ENCODE peak calls at places on chromosomes 6 and 20, in six cellular contexts. W is keratinocyte, F is fibroblast of lung, L is BJ, S is tibial artery, E is WERI-Rb-1. J is an unnamed sample. For H3K27me3, the result is how much of the 10 kb centered on the place peaks cover.

GRCh38 chr6:163782436-163783003 is 368.0 kb downstream of the QKI start:
- DNase-seq in S (no peak), E (no peak), F (no peak), W (no peak), L (no peak), J (peak)

GRCh38 chr20:22264917-22265316 is 319.5 kb downstream of the FOXA2 start:
- DNase-seq in F (no peak), E (no peak), L (no peak), W (no peak), S (no peak), J (no peak)

GRCh38 chr6:158909938-158910337 is 90.1 kb downstream of the RSPH3 start:
- DNase-seq in S (no peak), L (no peak), W (no peak), E (no peak), F (no peak), J (peak)

GRCh38 chr20:31608256-31608980 is 3.3 kb downstream of the ID1 start:
- DNase-seq in S (peak), W (no peak), E (peak), L (no peak), F (peak), J (peak)

GRCh38 chr20:47927944-47928343 is 142.7 kb upstream of the SULF2 start:
- DNase-seq in E (no peak), W (peak), F (no peak), S (no peak), L (no peak), J (no peak)

GRCh38 chr20:34580588-34580940 is 22.0 kb downstream of the MAP1LC3A start:
- DNase-seq in S (no peak), E (no peak), F (no peak), L (no peak), W (no peak), J (no peak)

GRCh38 chr6:30344868-30345671 is at the start of gene RPP21:
- DNase-seq in W (no peak), E (peak), L (peak), S (peak), F (peak), J (peak)

GRCh38 chr6:41000248-41000647 is 38.8 kb downstream of the UNC5CL start:
- DNase-seq in W (no peak), L (no peak), F (no peak), S (no peak), E (no peak), J (no peak)

GRCh38 chr6:4581468-4582420 is 194.5 kb upstream of the CDYL start:
- DNase-seq in L (peak), S (no peak), F (peak), E (no peak), W (no peak), J (peak)

GRCh38 chr6:164531745-164532144 is 777.7 kb downstream of the C6orf118 start:
- DNase-seq in S (no peak), L (no peak), W (no peak), E (no peak), F (no peak), J (no peak)

DNA sequence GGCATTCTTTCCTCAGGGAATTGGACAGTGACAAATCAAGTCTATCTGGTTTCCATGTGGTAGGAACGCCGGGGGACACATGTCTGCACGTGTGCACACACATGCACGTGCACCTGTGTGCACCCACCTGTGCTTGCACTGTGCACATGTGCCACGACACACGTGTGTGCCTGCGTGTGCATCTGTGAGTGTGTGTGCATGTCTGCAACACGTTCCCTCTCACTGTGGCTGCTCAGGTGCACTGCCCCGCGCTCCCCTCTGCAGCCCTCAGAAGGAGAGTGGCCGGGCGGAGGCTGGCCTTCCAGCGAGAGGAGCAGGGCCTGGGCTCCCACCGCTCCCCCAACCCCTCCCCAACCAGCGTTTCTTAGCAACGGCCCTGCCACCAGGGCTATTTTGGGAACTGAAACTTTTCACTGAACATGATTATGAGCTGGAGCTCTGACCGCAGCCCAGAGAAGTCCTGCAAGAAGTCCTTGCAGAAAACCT is 147.8 kb downstream of the PHACTR3 start:
- DNase-seq in L (no peak), F (no peak), W (no peak), S (no peak), E (no peak), J (no peak)
- H3K27me3 ChIP-seq in L (under half), F (under half), W (under half), S (under half), E (half or more), J (under half)

DNA sequence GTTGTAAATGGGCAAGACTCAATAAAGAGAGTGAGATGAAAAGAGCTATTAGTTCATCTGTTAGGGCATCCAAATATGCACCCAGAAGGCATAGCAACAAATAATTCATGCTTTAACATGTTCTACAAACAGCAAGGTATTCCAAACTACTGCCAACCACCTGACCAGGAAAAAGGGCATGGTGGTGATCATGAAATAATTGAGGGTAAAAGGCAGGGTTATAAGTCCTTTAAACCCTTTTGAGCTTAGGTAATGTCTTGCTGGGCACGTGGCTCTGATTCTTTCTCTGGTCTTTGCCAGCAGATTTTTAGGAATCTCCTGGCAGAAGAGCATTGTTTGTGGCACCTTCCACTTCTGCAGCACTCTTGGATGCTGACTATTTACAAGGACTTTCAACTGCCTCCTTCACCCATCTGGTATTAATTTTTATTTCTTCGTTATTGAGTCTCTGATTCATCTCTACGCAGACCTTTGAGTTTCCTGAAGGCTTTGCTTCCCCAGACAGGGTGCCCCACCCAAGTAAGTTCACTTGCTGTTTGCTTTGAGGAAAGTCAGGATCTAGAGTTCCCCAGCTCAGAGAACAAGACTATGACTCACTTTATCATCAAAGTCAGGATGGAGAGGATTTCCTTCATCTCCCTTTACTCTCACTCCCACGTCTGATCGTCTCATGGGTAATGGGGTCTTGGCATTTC is 83.4 kb upstream of the NEDD9 start:
- DNase-seq in S (no peak), F (peak), E (no peak), L (peak), W (peak), J (no peak)
- H3K27me3 ChIP-seq in S (under half), F (under half), E (under half), L (under half), W (under half), J (under half)

GRCh38 chr6:111870054-111870750 is 3.0 kb downstream of the FYN start:
- DNase-seq in E (no peak), W (no peak), F (no peak), S (no peak), L (no peak), J (no peak)
- H3K27me3 ChIP-seq in E (under half), W (under half), F (under half), S (under half), L (under half), J (under half)

DNA sequence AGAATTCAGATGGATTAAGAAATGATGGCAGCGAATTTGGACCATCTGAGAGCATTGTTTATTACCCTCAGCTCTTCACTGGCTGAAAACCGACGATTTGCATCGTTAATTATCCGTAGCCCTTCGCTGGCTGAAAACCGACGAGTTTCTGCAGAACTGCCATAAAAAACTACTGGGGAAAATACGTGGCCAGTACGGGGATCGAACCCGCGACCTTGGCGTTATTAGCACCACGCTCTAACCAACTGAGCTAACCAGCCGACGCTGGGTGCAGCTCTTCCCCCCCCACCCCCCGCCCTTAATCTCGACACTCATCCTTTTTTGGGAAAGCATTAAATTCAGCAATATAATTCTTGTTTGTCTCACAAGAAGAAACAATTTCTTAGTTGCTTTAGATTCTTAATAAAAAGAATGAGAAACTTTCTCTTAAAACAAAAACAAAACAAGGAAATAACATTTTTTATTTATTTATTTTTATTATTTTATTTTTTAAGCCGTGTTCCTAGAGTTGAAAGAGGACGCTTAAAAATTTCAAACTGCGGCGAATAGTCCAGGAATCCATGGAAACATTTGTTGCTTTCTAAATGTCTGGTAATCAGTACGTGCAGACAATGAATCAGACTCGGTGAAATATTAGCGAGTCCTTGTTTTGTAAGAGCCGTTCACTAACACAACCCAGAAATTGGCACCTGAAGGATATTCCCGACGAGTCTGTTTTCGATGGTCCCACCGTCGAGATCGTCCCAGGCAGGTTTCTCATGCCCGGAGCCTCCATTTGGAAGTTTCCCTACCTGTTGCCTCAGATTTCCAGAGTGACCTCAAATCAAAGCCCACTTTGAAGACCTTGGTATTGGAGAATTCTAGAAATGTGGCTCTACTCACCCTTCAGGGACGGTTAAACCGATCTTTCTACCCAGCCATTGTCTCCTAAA is 27.8 kb downstream of the PRSS16 start:
- DNase-seq in E (no peak), L (no peak), W (no peak), S (no peak), F (no peak), J (peak)
- H3K27me3 ChIP-seq in E (half or more), L (under half), W (under half), S (under half), F (under half), J (under half)

GRCh38 chr20:38685853-38686473 is 38.3 kb upstream of the SLC32A1 start:
- DNase-seq in W (no peak), L (no peak), E (no peak), F (peak), S (peak), J (peak)
- H3K27me3 ChIP-seq in W (under half), L (under half), E (under half), F (under half), S (under half), J (half or more)

DNA sequence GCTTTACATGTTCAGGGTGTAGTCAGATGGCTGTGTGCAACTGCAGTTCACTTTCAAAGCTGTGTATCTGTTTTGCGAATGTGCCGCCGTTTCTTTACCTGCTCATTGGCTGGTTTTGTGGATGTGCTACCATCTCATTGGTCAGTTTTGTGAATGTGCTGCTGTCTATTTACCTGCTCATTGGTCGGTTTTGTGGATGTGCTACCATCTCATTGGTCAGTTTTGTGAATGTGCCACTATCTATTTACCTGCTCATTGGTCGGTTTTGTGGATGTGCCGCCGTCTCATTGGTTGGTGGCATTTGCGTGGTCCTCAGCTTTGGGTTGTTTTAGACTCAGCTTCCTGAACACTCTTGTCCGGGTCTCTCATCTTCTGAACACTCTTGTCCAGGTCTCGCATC is 40.5 kb upstream of the BHLHE23 start:
- DNase-seq in E (no peak), L (no peak), F (no peak), W (no peak), S (no peak), J (no peak)
- H3K27me3 ChIP-seq in E (under half), L (under half), F (under half), W (under half), S (under half), J (under half)

DNA sequence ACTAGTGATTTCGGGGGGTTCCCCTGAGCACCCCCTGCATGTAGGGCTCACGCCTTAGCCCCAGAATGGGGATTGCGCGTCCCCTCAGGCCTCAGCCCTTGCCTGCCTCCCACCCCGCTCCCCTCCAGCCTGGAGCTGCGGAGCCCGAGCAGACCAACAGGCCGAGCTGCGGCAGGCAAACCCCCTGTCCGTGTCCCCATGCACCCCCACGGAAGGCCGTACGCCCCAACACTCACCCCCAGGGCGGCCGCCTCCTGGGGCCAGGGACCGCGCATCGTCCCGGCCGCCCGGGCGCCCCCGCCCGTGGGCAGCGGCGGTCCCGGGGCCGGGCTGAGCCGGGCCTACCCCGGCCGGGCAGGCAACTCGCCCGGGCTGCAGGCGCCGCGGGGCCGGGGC is 1.2 kb upstream of the KCNB1 start:
- DNase-seq in F (no peak), E (no peak), L (no peak), S (no peak), W (no peak), J (peak)
- H3K27me3 ChIP-seq in F (under half), E (under half), L (under half), S (under half), W (half or more), J (under half)

GRCh38 chr20:2515203-2515602 is 6.5 kb upstream of the ZNF343 start:
- DNase-seq in F (peak), L (no peak), E (no peak), S (no peak), W (no peak), J (no peak)

GRCh38 chr20:2518558-2518957 is 9.8 kb upstream of the ZNF343 start:
- DNase-seq in S (no peak), E (no peak), W (no peak), F (no peak), L (no peak), J (no peak)

GRCh38 chr20:2518096-2518495 is 9.4 kb upstream of the ZNF343 start:
- DNase-seq in L (no peak), E (no peak), S (no peak), W (no peak), F (no peak), J (no peak)

GRCh38 chr20:2519115-2519815 is 10.6 kb upstream of the ZNF343 start:
- DNase-seq in L (no peak), W (no peak), S (no peak), E (no peak), F (peak), J (no peak)

DNA sequence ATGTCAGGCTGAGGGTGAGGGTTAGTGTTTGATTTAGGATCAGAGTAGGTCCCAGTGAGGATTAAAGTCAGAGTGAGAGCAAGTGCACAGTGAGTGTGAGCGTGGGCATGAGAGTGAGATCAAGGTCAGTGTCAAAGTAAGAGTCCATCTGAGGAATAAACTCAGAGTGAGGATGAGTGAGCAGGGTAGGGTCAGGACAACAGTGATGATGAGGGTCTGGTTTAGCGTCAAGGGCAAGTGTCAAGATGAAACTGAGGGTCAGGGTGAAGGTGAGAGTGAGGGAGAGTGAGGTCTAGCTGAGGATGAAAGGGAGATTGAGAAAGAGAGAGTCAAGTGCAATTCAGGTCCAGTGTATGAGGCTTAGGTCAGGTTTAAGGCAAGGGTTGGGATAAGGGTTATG is 7.7 kb upstream of the ZNF343 start:
- DNase-seq in F (no peak), W (no peak), L (no peak), E (no peak), S (no peak), J (no peak)
- H3K27me3 ChIP-seq in F (under half), W (under half), L (under half), E (under half), S (under half), J (half or more)

DNA sequence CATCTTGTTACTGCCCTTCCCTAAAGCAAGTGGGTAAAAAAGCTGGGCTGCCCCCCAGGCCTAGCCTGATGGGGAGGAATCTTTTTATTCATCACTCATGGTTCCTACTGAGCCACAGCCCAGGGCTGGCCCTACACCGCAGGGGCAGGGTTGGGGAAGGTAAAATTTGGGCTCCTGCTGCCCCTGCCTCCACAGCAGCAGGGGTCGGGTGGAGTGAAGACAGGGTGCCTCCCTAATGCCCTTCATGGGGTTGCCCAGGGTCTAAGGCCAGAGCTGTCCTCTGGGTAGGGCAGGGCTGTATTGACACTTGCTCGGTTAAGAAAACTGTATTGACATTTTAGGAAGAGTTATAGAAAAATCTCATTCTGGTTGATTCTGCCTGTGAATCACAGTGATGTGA is 8.9 kb upstream of the PSMG4 start:
- DNase-seq in S (no peak), F (no peak), W (no peak), L (no peak), E (no peak), J (no peak)
- H3K27me3 ChIP-seq in S (under half), F (under half), W (under half), L (under half), E (under half), J (under half)